ENCODE peak calls at places on chromosomes 5 and 9, in four cellular contexts. F is lung microvascular endothelial cell, W is IMR-90, V is NCI-H524. U is an unnamed sample.

GRCh38 chr9:131867611-131868192 is 127.8 kb upstream of the RAPGEF1 start:
- DNase-seq in F (no peak), W (no peak), V (no peak), U (no peak)

GRCh38 chr5:151123897-151124751 is 33.5 kb downstream of the ANXA6 start:
- DNase-seq in F (peak), W (peak), V (no peak), U (no peak)

GRCh38 chr5:2010940-2011339 is 128.2 kb upstream of the IRX4 start:
- DNase-seq in F (no peak), W (no peak), V (no peak), U (no peak)

GRCh38 chr5:38723423-38723822 is 122.4 kb upstream of the OSMR start:
- DNase-seq in F (no peak), W (no peak), V (no peak), U (no peak)

GRCh38 chr9:105205787-105206511 is 38.5 kb upstream of the SLC44A1 start:
- DNase-seq in F (peak), W (peak), V (no peak), U (peak)

GRCh38 chr9:98657897-98658296 is 50.8 kb downstream of the GABBR2 start:
- DNase-seq in F (no peak), W (peak), V (no peak), U (no peak)

GRCh38 chr5:112687306-112687705 is 50.4 kb upstream of the APC start:
- DNase-seq in F (no peak), W (no peak), V (no peak), U (no peak)

GRCh38 chr5:149267241-149267973 is 4.3 kb upstream of the AFAP1L1 start:
- DNase-seq in F (no peak), W (no peak), V (no peak), U (peak)

U was measured in Ammon's horn.